ENCODE peak calls at places on chromosome 5, in nine cellular contexts. X, J, Y, I, Q, W, O, T and V are unnamed samples.

GRCh38 chr5:139708877-139709586 is 60.9 kb downstream of the CXXC5 start:
- DNase-seq in X (no peak), J (no peak), Y (no peak), I (no peak), Q (peak), W (no peak), O (no peak), T (peak), V (no peak)

GRCh38 chr5:151202381-151203139 is 21.3 kb downstream of the CCDC69 start:
- DNase-seq in X (peak), J (no peak), Y (no peak), I (no peak), Q (peak), W (no peak), O (no peak), T (no peak), V (no peak)

GRCh38 chr5:101728933-101729332 is 567.2 kb downstream of the SLCO4C1 start:
- DNase-seq in X (peak), J (no peak), Y (no peak), I (no peak), Q (no peak), W (no peak), O (no peak), T (no peak), V (no peak)

GRCh38 chr5:178625679-178626483 is 969 bp downstream of the CLK4 start:
- DNase-seq in X (no peak), J (no peak), Y (no peak), I (no peak), Q (no peak), W (no peak), O (peak), T (peak), V (no peak)

GRCh38 chr5:153781325-153781724 is 257.4 kb downstream of the FAM114A2 start:
- DNase-seq in X (no peak), J (no peak), Y (no peak), I (no peak), Q (no peak), W (no peak), O (no peak), T (no peak), V (no peak)

GRCh38 chr5:142542906-142543305 is 143.0 kb downstream of the FGF1 start:
- DNase-seq in X (no peak), J (no peak), Y (no peak), I (no peak), Q (peak), W (no peak), O (no peak), T (no peak), V (no peak)

GRCh38 chr5:159971931-159972461 is 36.9 kb upstream of the TTC1 start:
- DNase-seq in X (no peak), J (no peak), Y (peak), I (no peak), Q (no peak), W (peak), O (no peak), T (peak), V (no peak)

GRCh38 chr5:96279796-96280542 is 153.1 kb downstream of the PCSK1 start:
- DNase-seq in X (no peak), J (no peak), Y (no peak), I (no peak), Q (no peak), W (no peak), O (peak), T (no peak), V (no peak)

GRCh38 chr5:127358274-127358673 is 67.7 kb downstream of the MEGF10 start:
- DNase-seq in X (no peak), J (no peak), Y (no peak), I (no peak), Q (no peak), W (no peak), O (no peak), T (no peak), V (no peak)

GRCh38 chr5:127210082-127210481 is 80.5 kb upstream of the MEGF10 start:
- DNase-seq in X (no peak), J (no peak), Y (no peak), I (no peak), Q (no peak), W (no peak), O (no peak), T (no peak), V (peak)

GRCh38 chr5:81023261-81024015 is 63.3 kb downstream of the RASGRF2 start:
- DNase-seq in X (no peak), J (no peak), Y (no peak), I (no peak), Q (no peak), W (no peak), O (no peak), T (no peak), V (no peak)

GRCh38 chr5:8058626-8059180 is 189.8 kb downstream of the MTRR start:
- DNase-seq in X (no peak), J (no peak), Y (no peak), I (no peak), Q (no peak), W (no peak), O (no peak), T (peak), V (no peak)

GRCh38 chr5:78016831-78017529 is 240.8 kb upstream of the TBCA start:
- DNase-seq in X (no peak), J (no peak), Y (no peak), I (no peak), Q (no peak), W (no peak), O (no peak), T (no peak), V (no peak)

GRCh38 chr5:11062379-11062778 is 301.3 kb upstream of the DAP start:
- DNase-seq in X (no peak), J (no peak), Y (no peak), I (no peak), Q (no peak), W (no peak), O (no peak), T (no peak), V (no peak)

GRCh38 chr5:10498350-10498749 is 56.7 kb downstream of the ROPN1L start:
- DNase-seq in X (no peak), J (no peak), Y (peak), I (peak), Q (no peak), W (no peak), O (no peak), T (no peak), V (no peak)

GRCh38 chr5:158998911-158999705 is 100.6 kb downstream of the EBF1 start:
- DNase-seq in X (no peak), J (no peak), Y (no peak), I (no peak), Q (no peak), W (no peak), O (no peak), T (no peak), V (no peak)

GRCh38 chr5:59826996-59827395 is 66.5 kb downstream of the PDE4D start:
- DNase-seq in X (no peak), J (no peak), Y (no peak), I (no peak), Q (no peak), W (no peak), O (no peak), T (no peak), V (no peak)

GRCh38 chr5:155106221-155106620 is 92.7 kb downstream of the KIF4B start:
- DNase-seq in X (no peak), J (no peak), Y (no peak), I (no peak), Q (no peak), W (peak), O (no peak), T (no peak), V (no peak)

GRCh38 chr5:4192111-4192510 is 596.5 kb downstream of the IRX1 start:
- DNase-seq in X (no peak), J (no peak), Y (no peak), I (no peak), Q (no peak), W (no peak), O (no peak), T (no peak), V (no peak)

GRCh38 chr5:54610197-54610898 is 92.8 kb downstream of the SNX18 start:
- DNase-seq in X (no peak), J (no peak), Y (no peak), I (no peak), Q (no peak), W (no peak), O (peak), T (no peak), V (no peak)

GRCh38 chr5:35820720-35821119 is 36.0 kb upstream of the IL7R start:
- DNase-seq in X (no peak), J (no peak), Y (no peak), I (no peak), Q (no peak), W (no peak), O (no peak), T (no peak), V (no peak)

GRCh38 chr5:73902327-73903051 is 276.5 kb downstream of the ARHGEF28 start:
- DNase-seq in X (peak), J (no peak), Y (no peak), I (no peak), Q (no peak), W (peak), O (peak), T (no peak), V (peak)

GRCh38 chr5:14204785-14205321 is 61.7 kb downstream of the TRIO start:
- DNase-seq in X (no peak), J (no peak), Y (no peak), I (no peak), Q (peak), W (peak), O (no peak), T (no peak), V (peak)

GRCh38 chr5:169667896-169668674 is 31.0 kb downstream of the DOCK2 start:
- DNase-seq in X (no peak), J (no peak), Y (no peak), I (no peak), Q (no peak), W (no peak), O (no peak), T (no peak), V (no peak)

GRCh38 chr5:29337030-29337429 is 1856.5 kb upstream of the CDH6 start:
- DNase-seq in X (no peak), J (no peak), Y (no peak), I (no peak), Q (no peak), W (no peak), O (no peak), T (no peak), V (no peak)

GRCh38 chr5:135174315-135175096 is 140.5 kb upstream of the PITX1 start:
- DNase-seq in X (no peak), J (no peak), Y (peak), I (no peak), Q (no peak), W (no peak), O (no peak), T (no peak), V (no peak)

GRCh38 chr5:6450235-6450860 is 1.7 kb downstream of the UBE2QL1 start:
- DNase-seq in X (no peak), J (no peak), Y (no peak), I (no peak), Q (no peak), W (no peak), O (no peak), T (no peak), V (no peak)

GRCh38 chr5:132487095-132487428 is 3.5 kb downstream of the IRF1 start:
- DNase-seq in X (no peak), J (no peak), Y (no peak), I (no peak), Q (peak), W (no peak), O (no peak), T (no peak), V (no peak)

GRCh38 chr5:131640043-131640856 is 5.2 kb upstream of the RAPGEF6 start:
- DNase-seq in X (no peak), J (peak), Y (no peak), I (no peak), Q (no peak), W (no peak), O (no peak), T (no peak), V (no peak)

GRCh38 chr5:172482156-172483020 is 28.1 kb upstream of the SH3PXD2B start:
- DNase-seq in X (no peak), J (no peak), Y (no peak), I (no peak), Q (no peak), W (no peak), O (no peak), T (no peak), V (no peak)

GRCh38 chr5:54544044-54544443 is 26.5 kb downstream of the SNX18 start:
- DNase-seq in X (no peak), J (no peak), Y (no peak), I (no peak), Q (no peak), W (no peak), O (no peak), T (no peak), V (no peak)

GRCh38 chr5:142922223-142922952 is 152.2 kb downstream of the ARHGAP26 start:
- DNase-seq in X (no peak), J (no peak), Y (no peak), I (no peak), Q (no peak), W (no peak), O (no peak), T (no peak), V (no peak)

GRCh38 chr5:151222769-151223446 is 984 bp downstream of the CCDC69 start:
- DNase-seq in X (no peak), J (peak), Y (peak), I (no peak), Q (peak), W (no peak), O (no peak), T (peak), V (no peak)

GRCh38 chr5:145483211-145483610 is 351.9 kb downstream of the PRELID2 start:
- DNase-seq in X (no peak), J (no peak), Y (no peak), I (no peak), Q (no peak), W (no peak), O (no peak), T (no peak), V (no peak)

GRCh38 chr5:121628783-121629182 is 222.9 kb upstream of the FTMT start:
- DNase-seq in X (no peak), J (no peak), Y (no peak), I (no peak), Q (no peak), W (peak), O (no peak), T (no peak), V (no peak)

GRCh38 chr5:121634946-121635345 is 216.7 kb upstream of the FTMT start:
- DNase-seq in X (no peak), J (no peak), Y (no peak), I (no peak), Q (no peak), W (no peak), O (no peak), T (no peak), V (no peak)

DNA sequence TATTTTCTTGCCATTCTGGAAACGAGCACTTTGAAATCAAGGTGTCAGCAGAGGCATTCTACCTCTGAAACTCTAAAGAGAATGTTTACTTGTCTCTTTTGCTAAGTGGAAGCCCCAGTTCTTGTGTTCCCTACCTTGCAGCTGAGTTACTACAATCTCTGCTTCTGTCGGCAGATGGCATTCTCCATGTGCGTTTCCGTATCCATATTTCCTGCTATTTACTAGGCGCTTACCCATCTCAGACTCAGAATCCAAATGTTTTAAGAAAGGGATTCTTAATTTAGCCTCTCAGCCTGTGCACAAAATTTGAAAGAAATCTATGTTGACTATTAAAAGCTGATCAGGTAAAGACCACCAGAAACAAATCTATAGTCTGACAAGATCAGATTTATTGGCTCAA is 221.3 kb upstream of the FTMT start:
- DNase-seq in X (no peak), J (no peak), Y (no peak), I (no peak), Q (no peak), W (no peak), O (no peak), T (no peak), V (peak)
- TF ChIP-seq CTCF in X (no peak), J (no peak), Y (peak), I (peak), Q (no peak), W (no peak), O (no peak), T (no peak), V (peak)

GRCh38 chr5:175456105-175456504 is 12.1 kb upstream of the DRD1 start:
- DNase-seq in X (no peak), J (no peak), Y (no peak), I (no peak), Q (no peak), W (no peak), O (no peak), T (no peak), V (no peak)

GRCh38 chr5:175457466-175457865 is 13.5 kb upstream of the DRD1 start:
- DNase-seq in X (no peak), J (no peak), Y (no peak), I (no peak), Q (no peak), W (no peak), O (peak), T (no peak), V (no peak)

GRCh38 chr5:175460560-175460959 is 16.6 kb upstream of the DRD1 start:
- DNase-seq in X (no peak), J (no peak), Y (no peak), I (no peak), Q (no peak), W (no peak), O (no peak), T (no peak), V (no peak)

GRCh38 chr5:175461370-175461769 is 17.0 kb upstream of the SFXN1 start:
- DNase-seq in X (no peak), J (no peak), Y (no peak), I (no peak), Q (no peak), W (no peak), O (no peak), T (no peak), V (no peak)

GRCh38 chr5:175460126-175460525 is 16.1 kb upstream of the DRD1 start:
- DNase-seq in X (no peak), J (no peak), Y (no peak), I (no peak), Q (no peak), W (no peak), O (no peak), T (no peak), V (no peak)
- TF ChIP-seq CTCF in X (peak), J (peak), Y (peak), I (peak), Q (no peak), W (peak), O (peak), T (no peak), V (peak)

GRCh38 chr5:401216-402034 is 41.6 kb upstream of the EXOC3 start:
- DNase-seq in X (no peak), J (no peak), Y (peak), I (peak), Q (no peak), W (no peak), O (no peak), T (no peak), V (no peak)

GRCh38 chr5:403995-404394 is 39.0 kb upstream of the EXOC3 start:
- DNase-seq in X (no peak), J (no peak), Y (no peak), I (peak), Q (no peak), W (no peak), O (no peak), T (no peak), V (no peak)

GRCh38 chr5:400282-401215 is 42.4 kb upstream of the EXOC3 start:
- DNase-seq in X (no peak), J (no peak), Y (no peak), I (peak), Q (no peak), W (no peak), O (no peak), T (no peak), V (no peak)

GRCh38 chr5:404666-405241 is 38.2 kb upstream of the EXOC3 start:
- DNase-seq in X (no peak), J (no peak), Y (no peak), I (peak), Q (no peak), W (no peak), O (no peak), T (no peak), V (no peak)

DNA sequence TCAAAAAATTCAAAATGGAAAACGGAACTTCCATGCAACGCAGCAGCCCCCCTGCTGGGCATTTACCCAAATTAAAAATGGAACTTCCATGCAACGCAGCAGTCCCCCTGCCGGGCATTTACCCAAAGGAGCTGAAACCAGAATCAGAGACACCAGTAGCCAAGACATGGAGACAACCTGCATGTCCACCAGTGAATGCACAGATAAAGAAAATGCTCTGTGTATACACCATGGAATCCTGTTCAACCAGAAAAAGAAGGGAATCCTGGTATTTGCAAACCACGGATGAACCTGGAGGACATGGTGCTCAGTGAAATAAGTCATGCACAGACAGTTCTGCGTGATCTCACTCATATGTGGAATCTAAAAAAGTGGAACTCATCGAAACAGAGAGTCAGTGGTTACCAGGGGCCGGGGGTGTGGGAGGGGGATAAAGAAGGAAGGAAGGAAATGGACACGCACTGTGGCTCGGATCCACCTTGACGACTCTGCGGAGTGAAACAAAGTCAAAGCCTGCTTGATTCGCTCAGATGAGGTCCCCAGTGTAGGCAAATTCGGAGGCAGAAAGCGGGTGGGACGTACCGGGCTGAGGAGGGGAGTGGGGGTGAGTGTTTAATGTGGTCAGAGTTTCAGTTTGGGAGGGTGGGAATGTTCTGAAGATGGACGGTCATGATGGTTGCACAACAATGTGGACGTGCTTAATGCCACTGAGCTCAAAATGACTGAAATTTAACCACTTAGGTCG is 40.2 kb upstream of the EXOC3 start:
- DNase-seq in X (no peak), J (no peak), Y (no peak), I (peak), Q (no peak), W (no peak), O (peak), T (no peak), V (no peak)
- TF ChIP-seq CTCF in X (no peak), J (no peak), Y (no peak), I (no peak), Q (no peak), W (no peak), O (peak), T (no peak), V (no peak)

DNA sequence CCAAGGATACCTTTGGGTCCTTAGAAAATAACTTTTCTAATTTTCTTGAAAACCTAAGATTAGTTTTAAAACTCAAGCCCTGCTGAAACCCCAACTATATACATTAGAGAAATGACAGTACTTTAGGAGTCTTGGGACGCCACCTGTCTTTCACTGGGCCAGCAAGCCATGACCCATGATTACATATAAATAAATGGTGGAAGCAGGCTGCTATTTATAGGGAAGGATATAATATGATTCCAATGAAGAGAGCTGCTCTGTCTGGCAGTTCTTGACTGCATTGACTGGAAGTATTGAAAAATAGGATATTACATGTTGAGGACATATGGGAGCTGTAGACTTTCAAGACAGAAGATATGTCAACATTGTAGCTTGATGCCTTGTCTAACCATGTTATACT is 7.3 kb downstream of the JMY start:
- DNase-seq in X (no peak), J (no peak), Y (no peak), I (no peak), Q (no peak), W (no peak), O (no peak), T (no peak), V (no peak)
- TF ChIP-seq CTCF in X (no peak), J (no peak), Y (no peak), I (no peak), Q (no peak), W (no peak), O (no peak), T (no peak), V (no peak)